ENCODE peak calls at places on chromosomes 6 and 20, in seven cellular contexts. V, D, G, Y, U, E and S are unnamed samples.

GRCh38 chr6:63805808-63806572 is 170.4 kb downstream of the PHF3 start:
- DNase-seq in D (no peak), Y (peak; percentile 46), U (peak; percentile 30), V (peak; percentile 29), G (no peak), E (peak; percentile 82), S (no peak)

GRCh38 chr20:42567409-42567808 is 622.3 kb downstream of the PTPRT start:
- DNase-seq in V (no peak), D (no peak), Y (no peak), G (no peak), U (no peak), E (no peak), S (no peak)

GRCh38 chr20:3993109-3993508 is 22.2 kb downstream of the RNF24 start:
- DNase-seq in G (no peak), U (no peak), E (no peak), Y (no peak), D (no peak), V (no peak), S (no peak)

GRCh38 chr6:24504642-24505586 is 10.1 kb downstream of the ALDH5A1 start:
- DNase-seq in Y (no peak), G (no peak), V (no peak), E (no peak), U (no peak), D (no peak), S (no peak)

GRCh38 chr6:57117801-57118200 is 27.8 kb downstream of the ZNF451 start:
- DNase-seq in U (no peak), G (no peak), Y (no peak), E (no peak), V (no peak), D (no peak), S (no peak)

GRCh38 chr6:72500669-72501068 is 121.2 kb upstream of the KCNQ5 start:
- DNase-seq in D (no peak), E (no peak), U (no peak), Y (no peak), V (no peak), G (no peak), S (no peak)

GRCh38 chr6:81806793-81807565 is 54.5 kb upstream of the TENT5A start:
- DNase-seq in U (no peak), Y (no peak), V (peak; percentile 68), D (no peak), G (no peak), E (peak; percentile 89), S (no peak)

GRCh38 chr6:157070403-157071107 is 252.8 kb downstream of the TMEM242 start:
- DNase-seq in E (no peak), G (no peak), D (peak; percentile 46), V (no peak), Y (peak; percentile 64), U (no peak), S (peak; percentile 77)

GRCh38 chr6:7073082-7073783 is 34.5 kb upstream of the RREB1 start:
- DNase-seq in E (no peak), Y (no peak), V (no peak), U (no peak), G (no peak), D (no peak), S (no peak)

GRCh38 chr6:829646-830045 is 136.7 kb upstream of the EXOC2 start:
- DNase-seq in D (no peak), Y (no peak), V (no peak), G (no peak), E (no peak), U (no peak), S (no peak)

GRCh38 chr6:158057213-158057987 is 75.7 kb downstream of the SYNJ2 start:
- DNase-seq in E (no peak), D (no peak), Y (no peak), U (peak; percentile 55), V (no peak), G (no peak), S (no peak)

GRCh38 chr6:37276916-37277509 is 19.1 kb upstream of the TMEM217 start:
- DNase-seq in D (no peak), V (no peak), E (no peak), G (no peak), Y (no peak), U (no peak), S (no peak)

GRCh38 chr20:4795394-4795793 is 73.7 kb downstream of the PRND start:
- DNase-seq in U (peak; percentile 77), D (no peak), V (no peak), G (no peak), E (no peak), Y (no peak), S (no peak)

GRCh38 chr6:32829495-32829894 is 9.0 kb downstream of the TAP2 start:
- DNase-seq in Y (no peak), E (no peak), U (no peak), D (no peak), G (no peak), V (no peak), S (no peak)

GRCh38 chr20:48340915-48341314 is 486.9 kb downstream of the PREX1 start:
- DNase-seq in Y (no peak), E (no peak), G (no peak), D (no peak), V (no peak), U (no peak), S (no peak)

GRCh38 chr6:40763001-40763400 is 175.8 kb upstream of the LRFN2 start:
- DNase-seq in Y (no peak), G (no peak), D (no peak), U (no peak), E (no peak), V (no peak), S (no peak)

GRCh38 chr6:11140061-11140460 is 28.5 kb upstream of the ERVFRD-1 start:
- DNase-seq in U (no peak), G (no peak), Y (no peak), E (no peak), D (no peak), V (no peak), S (no peak)

GRCh38 chr6:25579902-25580495 is 72.0 kb upstream of the SCGN start:
- DNase-seq in D (no peak), G (no peak), E (no peak), U (no peak), V (no peak), Y (no peak), S (no peak)

GRCh38 chr6:99846021-99846420 is 148.0 kb downstream of the MCHR2 start:
- DNase-seq in V (no peak), E (no peak), D (no peak), G (no peak), U (no peak), Y (no peak), S (no peak)

GRCh38 chr6:149752600-149752999 is 3.1 kb downstream of the PCMT1 start:
- DNase-seq in E (no peak), G (no peak), U (no peak), Y (no peak), D (no peak), V (no peak), S (no peak)